ENCODE peak calls at places on chromosomes 16 and 17, in four cellular contexts. One of them, this sample, is unnamed.

GRCh38 chr17:75639771-75640555 is 6.7 kb downstream of the SMIM5 start:
- DNase-seq in OCI-LY7: no peak
- DNase-seq in heart right ventricle: no peak
- DNase-seq in NCI-H69: no peak
- DNase-seq in this sample: peak; percentile 87

GRCh38 chr17:27294689-27295630 is 1.0 kb downstream of the WSB1 start:
- DNase-seq in OCI-LY7: peak; percentile 59
- DNase-seq in heart right ventricle: peak; percentile 83
- DNase-seq in NCI-H69: peak; percentile 83
- DNase-seq in this sample: peak; percentile 74

GRCh38 chr17:59372138-59372751 is 40.8 kb downstream of the YPEL2 start:
- DNase-seq in OCI-LY7: peak; percentile 71
- DNase-seq in heart right ventricle: peak; percentile 80
- DNase-seq in NCI-H69: peak; percentile 51
- DNase-seq in this sample: peak; percentile 66

GRCh38 chr17:228223-228615 is 46.8 kb upstream of the DOC2B start:
- DNase-seq in OCI-LY7: no peak
- DNase-seq in heart right ventricle: no peak
- DNase-seq in NCI-H69: no peak
- DNase-seq in this sample: no peak

GRCh38 chr16:87652799-87653198 is 50.5 kb downstream of the JPH3 start:
- DNase-seq in OCI-LY7: no peak
- DNase-seq in heart right ventricle: no peak
- DNase-seq in NCI-H69: no peak
- DNase-seq in this sample: no peak

GRCh38 chr17:49193513-49194296 is 16.7 kb downstream of the GNGT2 start:
- DNase-seq in OCI-LY7: peak; percentile 35
- DNase-seq in heart right ventricle: peak; percentile 52
- DNase-seq in NCI-H69: peak; percentile 49
- DNase-seq in this sample: peak; percentile 62

GRCh38 chr16:57104706-57105105 is 12.3 kb downstream of the CPNE2 start:
- DNase-seq in OCI-LY7: no peak
- DNase-seq in heart right ventricle: no peak
- DNase-seq in NCI-H69: no peak
- DNase-seq in this sample: no peak

GRCh38 chr17:55398689-55399088 is 22.9 kb downstream of the MMD start:
- DNase-seq in OCI-LY7: no peak
- DNase-seq in heart right ventricle: no peak
- DNase-seq in NCI-H69: no peak
- DNase-seq in this sample: no peak

GRCh38 chr17:40366076-40366860 is 1.7 kb upstream of the GJD3 start:
- DNase-seq in OCI-LY7: no peak
- DNase-seq in heart right ventricle: no peak
- DNase-seq in NCI-H69: no peak
- DNase-seq in this sample: no peak

GRCh38 chr17:71168083-71168741 is 952.6 kb upstream of the SOX9 start:
- DNase-seq in OCI-LY7: no peak
- DNase-seq in heart right ventricle: no peak
- DNase-seq in NCI-H69: peak; percentile 57
- DNase-seq in this sample: no peak

GRCh38 chr17:80008383-80008840 is 27.3 kb downstream of the TBC1D16 start:
- DNase-seq in OCI-LY7: peak; percentile 83
- DNase-seq in heart right ventricle: peak; percentile 63
- DNase-seq in NCI-H69: peak; percentile 95
- DNase-seq in this sample: peak; percentile 81

GRCh38 chr16:13148836-13149235 is 247.4 kb downstream of the SHISA9 start:
- DNase-seq in OCI-LY7: no peak
- DNase-seq in heart right ventricle: no peak
- DNase-seq in NCI-H69: no peak
- DNase-seq in this sample: no peak

GRCh38 chr17:61813211-61813610 is 50.1 kb downstream of the BRIP1 start:
- DNase-seq in OCI-LY7: no peak
- DNase-seq in heart right ventricle: no peak
- DNase-seq in NCI-H69: no peak
- DNase-seq in this sample: no peak

GRCh38 chr16:57802635-57803412 is 533 bp upstream of the KIFC3 start:
- DNase-seq in OCI-LY7: no peak
- DNase-seq in heart right ventricle: no peak
- DNase-seq in NCI-H69: no peak
- DNase-seq in this sample: no peak

GRCh38 chr16:78522327-78522726 is 422.9 kb downstream of the WWOX start:
- DNase-seq in OCI-LY7: no peak
- DNase-seq in heart right ventricle: no peak
- DNase-seq in NCI-H69: no peak
- DNase-seq in this sample: no peak

GRCh38 chr17:31490991-31491793 is 99.7 kb downstream of the RAB11FIP4 start:
- DNase-seq in OCI-LY7: peak; percentile 76
- DNase-seq in heart right ventricle: no peak
- DNase-seq in NCI-H69: no peak
- DNase-seq in this sample: no peak

GRCh38 chr17:4896332-4897197 is 2.8 kb upstream of the C17orf107 start:
- DNase-seq in OCI-LY7: no peak
- DNase-seq in heart right ventricle: no peak
- DNase-seq in NCI-H69: no peak
- DNase-seq in this sample: no peak

GRCh38 chr17:75010683-75011406 is 1.6 kb upstream of the MRPL58 start:
- DNase-seq in OCI-LY7: no peak
- DNase-seq in heart right ventricle: peak; percentile 81
- DNase-seq in NCI-H69: peak; percentile 98
- DNase-seq in this sample: no peak

GRCh38 chr16:976389-976931 is 5.1 kb upstream of the SOX8 start:
- DNase-seq in OCI-LY7: no peak
- DNase-seq in heart right ventricle: no peak
- DNase-seq in NCI-H69: no peak
- DNase-seq in this sample: no peak

GRCh38 chr16:89365044-89365467 is 125.3 kb downstream of the ANKRD11 start:
- DNase-seq in OCI-LY7: no peak
- DNase-seq in heart right ventricle: no peak
- DNase-seq in NCI-H69: no peak
- DNase-seq in this sample: no peak

GRCh38 chr17:29789186-29790170 is 140.6 kb downstream of the SSH2 start:
- DNase-seq in OCI-LY7: no peak
- DNase-seq in heart right ventricle: no peak
- DNase-seq in NCI-H69: no peak
- DNase-seq in this sample: no peak

GRCh38 chr17:80860101-80860671 is 131.5 kb upstream of the CHMP6 start:
- DNase-seq in OCI-LY7: no peak
- DNase-seq in heart right ventricle: no peak
- DNase-seq in NCI-H69: no peak
- DNase-seq in this sample: no peak

GRCh38 chr16:67917140-67917851 is 14.4 kb downstream of the CTRL start:
- DNase-seq in OCI-LY7: no peak
- DNase-seq in heart right ventricle: peak; percentile 65
- DNase-seq in NCI-H69: no peak
- DNase-seq in this sample: no peak

GRCh38 chr16:1637526-1637925 is 25.4 kb downstream of the CRAMP1 start:
- DNase-seq in OCI-LY7: no peak
- DNase-seq in heart right ventricle: no peak
- DNase-seq in NCI-H69: no peak
- DNase-seq in this sample: no peak

GRCh38 chr16:47928008-47928407 is 227.8 kb downstream of the ABCC12 start:
- DNase-seq in OCI-LY7: peak; percentile 18
- DNase-seq in heart right ventricle: no peak
- DNase-seq in NCI-H69: peak; percentile 17
- DNase-seq in this sample: no peak

GRCh38 chr16:53091508-53092211 is 36.9 kb downstream of the CHD9 start:
- DNase-seq in OCI-LY7: peak; percentile 30
- DNase-seq in heart right ventricle: peak; percentile 71
- DNase-seq in NCI-H69: peak; percentile 94
- DNase-seq in this sample: peak; percentile 53

GRCh38 chr17:48960834-48961515 is 7.4 kb downstream of the GIP start:
- DNase-seq in OCI-LY7: no peak
- DNase-seq in heart right ventricle: no peak
- DNase-seq in NCI-H69: peak; percentile 24
- DNase-seq in this sample: no peak

GRCh38 chr17:48554412-48555090 is 9.6 kb upstream of the HOXB2 start:
- DNase-seq in OCI-LY7: no peak
- DNase-seq in heart right ventricle: no peak
- DNase-seq in NCI-H69: peak; percentile 76
- DNase-seq in this sample: no peak

This sample was measured in ureter.